ENCODE peak calls at places on chromosomes 13 and 19, in five cellular contexts. C, N, I, V and W are unnamed samples.

GRCh38 chr19:30453768-30454167 is 81.6 kb downstream of the ZNF536 start:
- DNase-seq in C (no peak), N (no peak), I (no peak), V (no peak), W (no peak)

GRCh38 chr19:14433454-14434156 is 499 bp downstream of the PKN1 start:
- DNase-seq in C (no peak), N (no peak), I (peak; percentile 48), V (no peak), W (no peak)

GRCh38 chr19:36417752-36418286 is 625 bp downstream of the ZFP82 start:
- DNase-seq in C (no peak), N (no peak), I (peak; percentile 63), V (no peak), W (no peak)

GRCh38 chr19:54096642-54097106 is 3.9 kb downstream of the OSCAR start:
- DNase-seq in C (no peak), N (no peak), I (peak; percentile 23), V (no peak), W (no peak)

GRCh38 chr13:51317262-51317661 is 22.2 kb upstream of the SERPINE3 start:
- DNase-seq in C (no peak), N (no peak), I (no peak), V (no peak), W (no peak)

GRCh38 chr13:89401209-89401810 is 1730.1 kb downstream of the SLITRK5 start:
- DNase-seq in C (no peak), N (no peak), I (no peak), V (no peak), W (no peak)

GRCh38 chr13:102401755-102402154 is at the start of gene FGF14:
- DNase-seq in C (no peak), N (no peak), I (peak; percentile 10), V (no peak), W (no peak)

GRCh38 chr19:53365899-53366493 is 491 bp downstream of the ZNF525 start:
- DNase-seq in C (no peak), N (no peak), I (peak; percentile 66), V (peak; percentile 16), W (peak; percentile 60)

GRCh38 chr13:113635709-113636108 is 22.3 kb downstream of the ATP4B start:
- DNase-seq in C (no peak), N (no peak), I (no peak), V (no peak), W (no peak)